ENCODE peak calls at places on chromosomes 4 and X, in six cellular contexts. F, T, W, Q, E and A are unnamed samples.

GRCh38 chr4:164790249-164790648 is 36.3 kb downstream of the SMIM31 start:
- DNase-seq in T (no peak), W (no peak), E (no peak), Q (no peak), F (no peak), A (no peak)

GRCh38 chr4:187019896-187020295 is 296.2 kb upstream of the FAT1 start:
- DNase-seq in W (no peak), E (peak), T (no peak), F (no peak), Q (no peak), A (no peak)

GRCh38 chr4:152485726-152486276 is 50.1 kb downstream of the FBXW7 start:
- DNase-seq in T (no peak), F (peak), E (no peak), W (no peak), Q (peak), A (peak)

GRCh38 chr4:173218411-173219125 is 50.0 kb downstream of the GALNT7 start:
- DNase-seq in Q (peak), T (peak), F (peak), W (no peak), E (no peak), A (peak)

GRCh38 chr4:186192068-186192751 is 843 bp downstream of the CYP4V2 start:
- DNase-seq in E (peak), Q (peak), W (peak), F (peak), T (peak), A (peak)

GRCh38 chrX:104351173-104351769 is 96.5 kb upstream of the ESX1 start:
- DNase-seq in Q (peak), F (peak), W (no peak), T (peak), E (no peak), A (peak)

GRCh38 chrX:109890910-109891502 is 111.9 kb upstream of the TMEM164 start:
- DNase-seq in F (peak), Q (peak), T (no peak), W (peak), E (peak), A (peak)

GRCh38 chrX:19179389-19179788 is 57.1 kb upstream of the ADGRG2 start:
- DNase-seq in Q (no peak), E (no peak), T (no peak), W (no peak), F (no peak), A (no peak)

GRCh38 chr4:102500371-102501175 is 586 bp upstream of the NFKB1 start:
- DNase-seq in E (peak), Q (peak), T (peak), W (peak), F (no peak), A (peak)

GRCh38 chr4:59759082-59759825 is 1440.9 kb upstream of the ADGRL3 start:
- DNase-seq in Q (no peak), F (no peak), W (no peak), T (no peak), E (peak), A (no peak)

GRCh38 chr4:144634978-144635747 is 10.8 kb upstream of the HHIP start:
- DNase-seq in Q (no peak), T (no peak), E (no peak), W (no peak), F (no peak), A (no peak)

GRCh38 chr4:39718366-39719323 is 20.7 kb downstream of the UBE2K start:
- DNase-seq in T (no peak), W (no peak), Q (no peak), E (no peak), F (no peak), A (no peak)

GRCh38 chr4:54542540-54543041 is 115.2 kb upstream of the KIT start:
- DNase-seq in Q (no peak), E (no peak), W (no peak), F (no peak), T (no peak), A (no peak)

GRCh38 chrX:156004740-156005139 is 7.2 kb downstream of the IL9R start:
- DNase-seq in Q (no peak), T (no peak), F (no peak), W (no peak), E (no peak), A (no peak)

GRCh38 chr4:28464823-28465222 is 1604.2 kb downstream of the STIM2 start:
- DNase-seq in E (no peak), W (no peak), F (no peak), T (no peak), Q (no peak), A (no peak)

GRCh38 chr4:182289809-182290208 is 46.6 kb downstream of the TENM3 start:
- DNase-seq in Q (no peak), W (no peak), T (no peak), F (no peak), E (peak), A (no peak)

GRCh38 chrX:81120936-81121351 is 80.8 kb downstream of the HMGN5 start:
- DNase-seq in E (peak), Q (peak), W (peak), F (peak), T (peak), A (peak)

GRCh38 chrX:24173115-24173847 is 23.8 kb downstream of the ZFX start:
- DNase-seq in W (no peak), F (no peak), T (no peak), E (peak), Q (no peak), A (no peak)

GRCh38 chrX:1307626-1308340 is 28.8 kb upstream of the IL3RA start:
- DNase-seq in Q (no peak), F (no peak), E (no peak), T (no peak), W (no peak), A (no peak)

GRCh38 chr4:155759372-155760252 is 791 bp downstream of the GUCY1B1 start:
- DNase-seq in W (peak), T (no peak), F (peak), E (peak), Q (peak), A (no peak)

GRCh38 chrX:93868289-93868985 is 194.4 kb downstream of the FAM133A start:
- DNase-seq in F (no peak), E (no peak), Q (no peak), W (no peak), T (no peak), A (no peak)

GRCh38 chr4:79297029-79297428 is 28.8 kb downstream of the NAA11 start:
- DNase-seq in W (no peak), T (no peak), E (no peak), Q (no peak), F (no peak), A (no peak)

GRCh38 chrX:133399411-133399810 is 15.9 kb downstream of the GPC4 start:
- DNase-seq in F (no peak), E (no peak), Q (no peak), T (no peak), W (no peak), A (no peak)

GRCh38 chrX:151596282-151596681 is 32.8 kb downstream of the PASD1 start:
- DNase-seq in Q (no peak), E (no peak), W (no peak), T (no peak), F (no peak), A (no peak)

GRCh38 chr4:98688416-98689290 is 30.2 kb upstream of the TSPAN5 start:
- DNase-seq in W (no peak), T (peak), E (no peak), F (peak), Q (peak), A (peak)

GRCh38 chrX:51804741-51805140 is 61.5 kb downstream of the GSPT2 start:
- DNase-seq in W (no peak), F (no peak), T (no peak), Q (no peak), E (no peak), A (no peak)

GRCh38 chr4:32460972-32461371 is 1740.8 kb downstream of the PCDH7 start:
- DNase-seq in E (no peak), Q (no peak), F (no peak), T (no peak), W (no peak), A (no peak)

DNA sequence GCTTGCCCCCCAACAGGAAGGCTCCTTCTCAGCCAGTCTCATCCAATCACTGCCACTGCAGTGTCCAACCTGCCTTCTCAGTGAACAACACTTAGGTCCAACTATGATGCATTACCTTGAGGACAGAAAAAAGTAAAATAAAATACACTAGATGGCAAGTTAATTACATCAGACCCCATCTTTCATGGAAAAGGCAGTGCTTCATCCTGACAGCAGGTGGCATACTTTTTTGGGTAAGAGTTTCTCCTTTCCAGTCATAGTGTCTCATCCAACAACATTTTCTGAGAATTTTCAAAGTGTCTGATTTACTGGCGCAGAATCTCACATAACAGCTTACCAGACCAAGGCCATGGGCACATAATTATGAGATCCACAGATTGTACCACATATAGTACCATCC is 1742.8 kb downstream of the PCDH7 start:
- DNase-seq in F (no peak), T (no peak), Q (peak), E (peak), W (no peak), A (no peak)
- TF ChIP-seq CTCF in F (no peak), T (peak), Q (peak), E (peak), W (peak), A (peak)

DNA sequence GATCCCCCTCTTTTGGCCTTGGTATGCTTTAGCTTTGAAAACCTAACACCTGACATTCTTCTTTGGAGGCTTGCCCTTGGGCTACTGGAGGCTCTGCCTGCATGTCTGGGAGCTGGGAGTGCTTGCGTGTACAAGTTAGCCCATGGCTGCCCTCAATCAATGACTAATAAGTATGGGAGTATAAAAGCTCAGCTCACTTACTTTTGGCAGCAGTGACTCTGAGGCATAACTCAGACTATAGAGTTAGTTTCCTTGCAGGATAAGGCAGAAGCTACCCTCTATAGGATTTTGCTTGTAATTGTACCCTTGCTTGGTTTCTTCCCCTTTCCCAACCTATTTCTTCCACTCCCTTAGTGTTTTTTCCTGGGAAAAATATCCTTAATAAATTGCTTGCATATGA is 247.9 kb downstream of the PPP1R2C start:
- DNase-seq in E (no peak), T (peak), W (no peak), F (no peak), Q (peak), A (no peak)
- TF ChIP-seq CTCF in E (peak), T (peak), W (no peak), F (no peak), Q (peak), A (no peak)

GRCh38 chrX:47960400-47960799 is 43.4 kb downstream of the ZNF182 start:
- DNase-seq in E (no peak), T (no peak), F (no peak), W (no peak), Q (no peak), A (no peak)

GRCh38 chrX:47956016-47956415 is 47.8 kb downstream of the ZNF182 start:
- DNase-seq in E (no peak), W (no peak), F (no peak), T (no peak), Q (no peak), A (no peak)

GRCh38 chrX:47958943-47959342 is 44.8 kb downstream of the ZNF182 start:
- DNase-seq in W (no peak), Q (no peak), T (no peak), E (peak), F (no peak), A (no peak)
- TF ChIP-seq CTCF in W (no peak), Q (peak), T (no peak), E (peak), F (no peak), A (peak)

GRCh38 chr4:156939801-156940200 is 31.8 kb downstream of the PDGFC start:
- DNase-seq in F (no peak), E (no peak), Q (peak), W (no peak), T (no peak), A (no peak)
- TF ChIP-seq CTCF in F (no peak), E (no peak), Q (no peak), W (no peak), T (no peak), A (no peak)

GRCh38 chrX:131783555-131784338 is 239.4 kb upstream of the STK26 start:
- DNase-seq in F (no peak), T (no peak), E (no peak), Q (no peak), W (no peak), A (no peak)

GRCh38 chrX:131779313-131779712 is 235.4 kb downstream of the OR13H1 start:
- DNase-seq in F (no peak), Q (no peak), T (no peak), W (no peak), E (no peak), A (no peak)

DNA sequence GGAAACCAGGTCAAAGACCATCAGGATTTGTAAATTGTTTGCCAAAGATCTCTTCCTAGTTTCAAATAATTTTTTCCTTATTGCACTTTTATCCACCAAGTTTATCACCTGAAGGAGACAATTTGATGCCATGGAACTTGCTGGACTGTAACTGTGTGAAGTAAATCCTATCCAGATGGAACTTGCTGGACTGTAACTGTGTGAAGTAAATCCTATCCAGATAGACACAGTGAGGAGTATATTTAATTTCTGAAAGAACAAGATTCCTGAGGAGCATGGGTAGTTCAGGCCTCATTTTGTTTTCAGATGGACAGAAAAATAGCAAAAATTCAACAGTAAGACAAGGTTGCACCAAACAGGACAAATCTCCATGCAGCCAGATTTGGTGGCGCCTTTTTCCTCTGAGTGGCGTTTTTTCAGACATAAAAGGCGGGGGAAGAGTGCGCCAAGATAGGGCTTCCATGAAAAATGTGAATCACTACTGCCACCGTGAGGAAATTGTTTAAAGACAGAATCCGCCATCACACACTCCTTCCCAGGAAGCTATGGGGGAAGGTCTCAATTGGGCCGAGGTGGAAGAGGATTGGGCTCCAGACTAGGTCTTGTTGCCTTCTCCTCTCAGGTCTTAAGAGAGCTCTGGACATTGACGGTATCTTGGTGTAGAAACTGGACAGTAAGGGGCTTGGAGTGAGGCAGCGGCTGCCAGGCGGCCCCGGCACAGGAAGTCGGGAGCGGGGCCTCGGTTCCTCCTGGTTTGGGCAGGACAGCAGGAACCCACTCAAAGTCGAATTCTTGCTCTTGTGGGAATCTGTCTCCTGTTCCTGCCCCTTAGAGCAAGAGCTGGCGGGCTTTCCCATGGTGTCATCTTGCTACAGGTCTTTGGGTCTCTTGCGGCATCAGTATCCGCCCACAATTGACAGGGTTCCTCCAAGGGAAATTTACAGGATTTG is 234.7 kb downstream of the OR13H1 start:
- DNase-seq in T (no peak), F (peak), Q (no peak), W (no peak), E (no peak), A (no peak)
- TF ChIP-seq CTCF in T (no peak), F (peak), Q (no peak), W (no peak), E (no peak), A (no peak)

DNA sequence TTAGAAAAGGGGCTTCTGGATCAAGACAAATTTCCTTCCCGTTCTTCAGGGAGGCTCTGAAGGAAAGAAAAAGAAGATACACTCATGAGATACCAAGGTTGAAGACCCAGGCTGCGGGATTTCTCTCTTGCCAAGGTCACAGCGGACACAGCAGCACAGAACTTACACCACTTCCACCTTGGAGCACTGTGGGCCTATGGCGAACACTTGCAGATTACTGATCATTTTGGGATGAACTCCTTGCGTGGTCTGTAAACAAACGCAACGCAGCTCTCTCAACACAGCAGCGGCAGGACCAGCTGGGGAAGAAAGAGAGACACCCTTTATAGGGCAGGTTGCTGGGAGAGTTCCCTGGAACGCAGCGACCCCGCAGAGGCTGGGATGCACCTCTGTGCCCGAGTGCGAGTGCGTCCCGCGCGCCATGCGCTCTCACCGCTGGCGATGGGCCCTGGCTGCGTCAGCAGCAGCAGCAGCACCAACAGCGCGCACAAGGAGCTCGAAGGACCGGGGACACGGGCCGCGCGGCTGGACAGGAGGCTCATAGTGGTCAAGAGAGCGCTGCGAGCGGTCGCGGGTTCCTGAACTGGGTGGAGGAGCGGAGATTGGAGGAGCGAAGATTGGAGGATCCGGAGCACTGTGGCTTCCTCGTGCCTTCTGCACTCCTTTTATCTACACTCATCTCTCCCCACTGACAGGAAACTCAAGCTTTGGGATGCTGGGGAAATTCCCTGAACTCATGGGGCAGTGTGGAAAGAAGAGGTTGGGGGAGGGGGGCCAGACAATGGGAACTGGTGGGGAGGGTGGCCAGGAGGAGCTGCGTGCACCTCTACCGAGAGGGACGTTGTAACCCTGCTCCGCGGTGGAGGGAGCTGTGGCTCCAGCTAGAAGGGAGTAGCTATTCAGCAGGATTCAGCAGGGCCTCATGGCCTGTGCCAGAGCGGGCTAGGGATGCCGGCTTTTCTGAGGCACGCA is at the start of gene CXCL5:
- DNase-seq in E (peak), F (peak), Q (peak), T (peak), W (peak), A (peak)
- TF ChIP-seq CTCF in E (peak), F (peak), Q (no peak), T (peak), W (no peak), A (no peak)

GRCh38 chr4:6671648-6672047 is 22.0 kb upstream of the S100P start:
- DNase-seq in E (no peak), Q (no peak), T (no peak), F (no peak), W (no peak), A (no peak)

GRCh38 chr4:6676722-6677558 is 16.7 kb upstream of the S100P start:
- DNase-seq in Q (no peak), F (no peak), E (no peak), T (no peak), W (no peak), A (no peak)

GRCh38 chr4:6672131-6672530 is 21.5 kb upstream of the S100P start:
- DNase-seq in W (no peak), E (no peak), T (no peak), Q (no peak), F (no peak), A (no peak)

GRCh38 chr4:6673660-6674499 is 19.8 kb upstream of the S100P start:
- DNase-seq in E (peak), F (peak), T (peak), Q (peak), W (peak), A (peak)

GRCh38 chr4:6674500-6675149 is 19.1 kb upstream of the S100P start:
- DNase-seq in F (no peak), W (no peak), E (no peak), Q (no peak), T (no peak), A (no peak)
- TF ChIP-seq CTCF in F (peak), W (peak), E (peak), Q (peak), T (peak), A (peak)

GRCh38 chrX:31546130-31546529 is 474.3 kb upstream of the FTHL17 start:
- DNase-seq in Q (peak), E (no peak), T (peak), W (no peak), F (no peak), A (peak)
- TF ChIP-seq CTCF in Q (no peak), E (no peak), T (no peak), W (no peak), F (no peak), A (no peak)

GRCh38 chr4:134375775-134376174 is 174.2 kb upstream of the PABPC4L start:
- DNase-seq in T (no peak), W (no peak), F (no peak), Q (no peak), E (no peak), A (no peak)
- TF ChIP-seq CTCF in T (no peak), W (no peak), F (no peak), Q (no peak), E (no peak), A (no peak)

DNA sequence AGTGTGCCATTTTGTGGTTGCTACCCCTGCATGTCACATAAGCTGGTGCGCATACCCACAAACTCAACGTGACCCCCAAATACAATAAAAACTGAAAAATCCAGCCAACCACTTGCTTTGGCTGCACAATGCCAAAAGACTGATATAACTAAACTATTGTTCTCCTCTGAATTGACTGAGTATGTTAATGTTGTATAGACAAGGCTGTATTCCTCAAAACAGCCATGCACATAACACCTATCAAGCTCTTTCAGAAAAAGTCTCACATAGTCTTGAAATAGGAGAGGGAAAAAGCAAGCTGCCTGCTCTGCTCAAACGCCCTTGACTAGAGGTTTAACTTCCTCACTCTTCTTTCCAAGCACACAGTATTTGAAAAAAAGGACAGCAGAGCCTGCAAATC is 126.4 kb upstream of the NOCT start:
- DNase-seq in Q (no peak), T (no peak), W (no peak), F (no peak), E (no peak), A (no peak)
- TF ChIP-seq CTCF in Q (no peak), T (no peak), W (no peak), F (no peak), E (no peak), A (no peak)